ENCODE peak calls at places on chromosome 10, in six cellular contexts. M is A549, X is ovary, Q is PC-3, O is heart left ventricle, Z is AG04450. N is an unnamed sample.
A peak's percentile ranks its signal among the peaks of the same experiment; 100 is the strongest.

GRCh38 chr10:93138113-93138870 is 64.6 kb downstream of the CYP26A1 start:
- DNase-seq in M (no peak), Q (no peak), Z (no peak), O (no peak), X (no peak), N (no peak)

GRCh38 chr10:61314273-61314672 is 138.9 kb downstream of the TMEM26 start:
- DNase-seq in Z (no peak), Q (no peak), M (no peak), O (no peak), X (no peak), N (no peak)

GRCh38 chr10:122567056-122567660 is 6.6 kb downstream of the DMBT1 start:
- DNase-seq in X (no peak), O (no peak), M (no peak), Z (no peak), Q (peak; percentile 38), N (no peak)

GRCh38 chr10:102641398-102641797 is 2.9 kb upstream of the TRIM8 start:
- DNase-seq in M (no peak), Q (no peak), X (no peak), Z (no peak), O (no peak), N (no peak)

GRCh38 chr10:82399850-82400249 is 524.9 kb downstream of the NRG3 start:
- DNase-seq in Q (no peak), X (no peak), M (no peak), Z (no peak), O (no peak), N (no peak)

GRCh38 chr10:123755061-123755460 is 88.9 kb downstream of the GPR26 start:
- DNase-seq in Z (no peak), X (no peak), O (no peak), Q (no peak), M (no peak), N (no peak)

GRCh38 chr10:84401838-84402611 is 73.6 kb downstream of the CCSER2 start:
- DNase-seq in O (no peak), Z (no peak), Q (no peak), X (no peak), M (no peak), N (peak; percentile 91)

GRCh38 chr10:90306187-90306586 is 551.7 kb downstream of the HTR7 start:
- DNase-seq in Q (peak; percentile 86), X (no peak), O (no peak), Z (peak; percentile 86), M (no peak), N (no peak)

GRCh38 chr10:80596391-80597257 is 58.9 kb downstream of the SH2D4B start:
- DNase-seq in M (peak; percentile 55), O (no peak), Q (peak; percentile 41), Z (peak; percentile 4), X (no peak), N (no peak)

GRCh38 chr10:11331178-11331577 is 280.3 kb downstream of the USP6NL start:
- DNase-seq in X (no peak), Q (no peak), M (no peak), Z (no peak), O (no peak), N (no peak)

GRCh38 chr10:27779462-27779861 is 33.8 kb upstream of the MKX start:
- DNase-seq in X (no peak), O (no peak), Z (no peak), Q (no peak), M (no peak), N (no peak)

GRCh38 chr10:69406302-69406811 is 10.4 kb downstream of the TACR2 start:
- DNase-seq in Z (no peak), Q (peak; percentile 34), M (no peak), O (peak; percentile 81), X (no peak), N (no peak)

GRCh38 chr10:62688971-62689700 is 115.4 kb upstream of the ADO start:
- DNase-seq in M (no peak), Q (no peak), Z (no peak), X (no peak), O (no peak), N (no peak)

GRCh38 chr10:794382-794956 is 105.0 kb upstream of the DIP2C start:
- DNase-seq in Q (peak; percentile 25), O (no peak), Z (no peak), M (no peak), X (no peak), N (no peak)

DNA sequence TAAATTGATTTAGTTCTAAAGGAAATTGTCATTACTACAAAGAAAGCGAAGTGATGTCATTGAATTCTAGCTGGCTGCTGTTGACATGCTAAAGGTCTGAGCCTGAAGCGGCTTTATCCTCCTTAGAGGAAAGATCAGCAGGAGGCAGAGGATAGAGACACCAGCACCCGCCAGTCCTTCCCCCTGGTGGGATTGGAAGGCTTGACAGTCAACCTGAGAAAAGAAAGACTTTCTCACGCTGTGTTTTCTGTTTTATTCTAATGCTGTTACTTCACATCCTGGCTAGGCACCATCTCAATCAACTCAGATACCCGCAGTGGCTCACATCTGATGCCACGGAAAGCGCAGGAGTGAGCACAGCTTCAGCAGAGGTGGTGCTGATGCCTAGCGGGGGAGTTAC is 5.5 kb downstream of the HABP2 start:
- DNase-seq in X (no peak), Q (no peak), M (no peak), O (no peak), Z (no peak), N (no peak)
- TF ChIP-seq CTCF in X (no peak), Q (no peak), M (no peak), O (no peak), Z (no peak), N (no peak)

GRCh38 chr10:121323448-121323847 is 274.8 kb downstream of the FGFR2 start:
- DNase-seq in O (no peak), M (no peak), X (no peak), Z (no peak), Q (peak; percentile 10), N (no peak)
- H3K27ac ChIP-seq in O (no peak overlapping the region), M (no peak overlapping the region), X (no peak overlapping the region), Z (no peak overlapping the region), Q (no peak overlapping the region), N (no peak overlapping the region)

GRCh38 chr10:13491747-13492360 is 37.0 kb downstream of the BEND7 start:
- DNase-seq in O (no peak), X (no peak), Q (no peak), Z (no peak), M (no peak), N (no peak)
- TF ChIP-seq CTCF in O (no peak), X (no peak), Q (no peak), Z (no peak), M (no peak), N (no peak)

GRCh38 chr10:104321226-104321625 is 17.0 kb downstream of the ITPRIP start:
- DNase-seq in Z (no peak), X (peak; percentile 38), O (peak; percentile 81), M (no peak), Q (no peak), N (no peak)
- H3K27ac ChIP-seq in Z (no peak overlapping the region), X (no peak overlapping the region), O (peak overlapping the region; percentile 100), M (no peak overlapping the region), Q (no peak overlapping the region), N (no peak overlapping the region)

DNA sequence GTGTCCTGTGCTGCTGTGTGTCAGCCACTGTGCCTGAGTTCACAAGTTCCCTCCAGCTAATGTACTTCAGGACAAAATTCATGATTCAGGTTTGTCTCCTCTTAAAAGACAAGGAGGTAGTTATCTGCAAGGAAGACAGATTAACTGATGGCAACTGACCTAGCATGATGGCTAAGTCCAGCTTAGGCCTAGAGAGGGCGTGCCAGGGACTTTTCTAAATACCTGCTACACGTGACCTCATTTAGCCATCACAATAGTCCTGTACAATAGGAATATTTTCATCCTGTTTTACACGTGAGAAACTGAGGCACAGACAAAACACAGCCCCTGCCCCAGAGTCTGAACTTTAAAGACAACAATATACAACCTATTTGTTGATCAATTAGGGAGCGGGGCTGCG is 275.7 kb downstream of the XPNPEP1 start:
- DNase-seq in X (no peak), Q (peak; percentile 23), O (no peak), M (no peak), Z (no peak), N (no peak)
- TF ChIP-seq CTCF in X (no peak), Q (peak; percentile 38), O (no peak), M (no peak), Z (no peak), N (no peak)

DNA sequence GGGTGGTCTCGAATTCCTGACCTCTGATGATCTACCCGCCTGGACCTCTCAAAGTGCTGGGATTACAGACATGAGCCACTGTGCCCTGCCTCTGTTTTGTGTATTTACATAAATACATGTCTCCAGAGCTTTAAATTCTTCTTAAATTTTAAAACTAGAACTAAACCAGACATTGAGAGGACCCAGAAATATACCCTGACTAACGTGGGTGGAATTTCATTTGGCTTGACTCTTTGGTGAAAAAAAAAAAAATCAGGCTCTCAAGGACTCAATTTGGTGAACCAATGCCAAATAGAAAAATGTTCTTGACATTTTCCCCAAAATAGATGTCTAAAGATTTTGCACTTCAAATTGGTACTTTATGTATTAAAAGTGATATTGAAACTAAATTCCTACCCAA is 16.6 kb upstream of the FAS start:
- DNase-seq in Z (no peak), Q (no peak), X (no peak), O (no peak), M (no peak), N (no peak)
- H3K27ac ChIP-seq in Z (no peak overlapping the region), Q (no peak overlapping the region), X (peak overlapping the region; percentile 54), O (peak overlapping the region; percentile 68), M (no peak overlapping the region), N (no peak overlapping the region)

DNA sequence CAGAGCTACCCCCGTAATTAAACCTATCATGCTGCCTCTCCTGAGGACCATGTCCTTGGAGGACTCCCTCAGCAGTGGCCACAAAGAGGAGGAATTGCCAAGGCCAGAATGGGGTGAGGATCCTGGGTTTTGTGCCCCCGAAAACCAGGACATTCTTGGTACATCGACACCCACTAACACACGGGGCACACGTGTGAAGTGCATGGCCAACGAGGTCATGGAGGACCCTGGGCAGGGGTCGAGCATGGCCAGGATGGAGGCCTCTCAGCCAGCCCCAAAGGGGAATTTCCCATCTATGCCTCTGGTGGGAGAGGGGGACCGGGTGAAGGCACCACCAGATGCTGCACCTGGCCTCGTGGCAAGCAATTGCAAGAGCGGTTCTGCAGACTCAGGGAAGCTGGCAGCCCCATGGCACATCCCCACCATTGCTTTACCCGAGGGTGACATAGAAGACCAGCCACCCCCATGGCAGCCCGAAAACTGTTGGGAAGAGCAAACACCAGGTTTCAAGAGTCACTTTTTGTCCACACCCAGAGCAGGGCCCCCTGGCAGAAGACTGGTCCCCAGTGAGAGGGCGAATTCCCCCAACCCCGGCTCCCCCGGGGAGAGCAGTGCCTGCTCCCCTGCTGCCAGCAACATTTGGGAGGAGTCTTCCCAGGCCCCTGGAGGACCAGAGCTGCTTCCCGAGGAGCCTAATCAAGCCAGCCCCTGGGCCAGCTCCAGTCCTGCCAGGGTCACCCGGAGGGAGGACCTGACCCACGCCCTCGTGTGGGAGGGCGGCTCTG is 26.4 kb downstream of the C10orf71 start:
- DNase-seq in O (no peak), Z (no peak), Q (no peak), X (peak; percentile 11), M (no peak), N (no peak)
- TF ChIP-seq CTCF in O (no peak), Z (no peak), Q (no peak), X (no peak), M (no peak), N (no peak)

GRCh38 chr10:36256166-36256565 is 614.1 kb upstream of the FZD8 start:
- DNase-seq in Z (no peak), Q (no peak), O (no peak), M (no peak), X (no peak), N (no peak)

GRCh38 chr10:36256905-36257304 is 614.8 kb upstream of the FZD8 start:
- DNase-seq in Z (no peak), X (no peak), Q (peak; percentile 84), O (no peak), M (no peak), N (no peak)

GRCh38 chr10:36251068-36251467 is 609.0 kb upstream of the FZD8 start:
- DNase-seq in Z (no peak), X (no peak), O (no peak), Q (no peak), M (no peak), N (no peak)

GRCh38 chr10:36253731-36254130 is 611.6 kb upstream of the FZD8 start:
- DNase-seq in O (no peak), Z (no peak), Q (no peak), X (no peak), M (no peak), N (no peak)

GRCh38 chr10:36254191-36254590 is 612.1 kb upstream of the FZD8 start:
- DNase-seq in Z (no peak), X (peak; percentile 43), M (no peak), Q (peak; percentile 75), O (peak; percentile 79), N (no peak)
- H3K27ac ChIP-seq in Z (no peak overlapping the region), X (no peak overlapping the region), M (no peak overlapping the region), Q (no peak overlapping the region), O (no peak overlapping the region), N (no peak overlapping the region)

N was measured in PC-9.